ENCODE peak calls at places on chromosomes 6 and 20, in five cellular contexts. A is IMR-90, K is mesenchymal stem cell, D is H1, O is neuronal stem cell. B is an unnamed sample.

GRCh38 chr6:13573669-13574110 is 711 bp upstream of the SIRT5 start:
- DNase-seq in D (no peak), A (peak; percentile 46), O (peak; percentile 27), K (peak; percentile 56), B (peak; percentile 63)

GRCh38 chr6:13591205-13591921 is 17.0 kb downstream of the SIRT5 start:
- DNase-seq in A (no peak), D (no peak), K (no peak), O (no peak), B (no peak)

GRCh38 chr6:18405477-18406293 is 18.5 kb downstream of the RNF144B start:
- DNase-seq in O (no peak), D (no peak), K (peak; percentile 97), A (peak; percentile 96), B (no peak)

GRCh38 chr6:24401458-24401857 is 1.3 kb upstream of the MRS2 start:
- DNase-seq in D (peak; percentile 75), O (no peak), K (no peak), A (no peak), B (peak; percentile 74)

GRCh38 chr6:150723857-150724256 is 124.2 kb downstream of the PLEKHG1 start:
- DNase-seq in K (no peak), A (no peak), O (no peak), D (no peak), B (no peak)

GRCh38 chr20:10622657-10623418 is 51.0 kb downstream of the JAG1 start:
- DNase-seq in A (peak; percentile 72), O (no peak), K (peak; percentile 94), D (no peak), B (peak; percentile 70)

GRCh38 chr6:30091577-30092381 is 16.2 kb upstream of the RNF39 start:
- DNase-seq in O (no peak), K (peak; percentile 69), D (no peak), A (peak; percentile 59), B (peak; percentile 78)

GRCh38 chr6:78231002-78231401 is 578.2 kb downstream of the MEI4 start:
- DNase-seq in O (no peak), A (no peak), K (no peak), D (no peak), B (no peak)

GRCh38 chr6:5462856-5463255 is 201.5 kb downstream of the FARS2 start:
- DNase-seq in K (no peak), O (no peak), A (no peak), D (no peak), B (no peak)

DNA sequence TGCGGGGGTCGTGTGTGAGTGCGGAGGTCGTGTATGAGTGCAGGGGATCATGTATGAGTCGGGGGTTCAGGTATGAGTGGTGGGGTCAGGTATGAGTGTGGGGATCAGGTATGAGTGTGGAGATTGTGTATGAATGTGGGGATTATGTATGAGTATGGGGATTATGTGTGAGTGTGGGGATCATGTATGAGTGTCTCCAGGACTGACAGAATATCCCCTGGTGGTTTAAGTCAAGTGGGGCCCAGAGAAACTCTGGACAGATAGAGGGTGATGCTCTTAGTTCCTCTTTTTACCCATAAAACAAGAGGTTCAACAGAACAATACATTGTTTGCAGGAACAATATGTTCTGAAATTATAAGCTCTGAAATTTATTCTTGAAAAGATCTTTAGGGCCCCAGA is 131.9 kb downstream of the UST start:
- DNase-seq in O (no peak), D (no peak), A (no peak), K (no peak), B (no peak)
- H4K91ac ChIP-seq in O (no peak overlapping the region), D (no peak overlapping the region), A (no peak overlapping the region), K (no peak overlapping the region), B (no peak overlapping the region)

DNA sequence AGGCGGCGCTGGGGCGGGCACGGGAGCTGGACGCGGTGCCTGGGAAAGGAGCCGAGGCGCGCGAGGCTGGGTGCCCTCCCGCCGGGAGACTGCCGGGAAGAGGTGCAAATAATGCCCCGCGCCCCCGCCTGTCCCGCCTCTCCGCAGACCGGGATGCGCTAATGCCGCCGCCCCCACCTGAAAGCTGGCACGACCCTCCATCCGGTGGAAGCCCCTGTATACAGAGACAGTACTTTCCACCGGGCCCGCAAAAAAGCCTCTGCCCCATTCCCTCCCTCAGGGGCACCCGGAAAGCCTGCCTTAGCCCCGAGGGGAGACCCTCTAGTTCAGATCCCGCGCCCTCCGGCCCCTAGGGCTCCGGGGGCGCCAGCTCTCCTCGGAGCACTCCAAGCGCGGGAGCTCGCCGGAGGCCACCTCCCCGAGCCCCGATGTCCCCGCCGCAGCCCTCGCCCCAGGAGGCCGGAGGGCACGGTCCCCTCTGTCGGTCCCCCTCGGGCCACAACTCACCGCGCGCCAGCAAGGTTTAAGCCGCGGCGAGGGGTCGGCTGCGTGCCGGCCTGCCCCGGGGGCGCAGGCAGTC is 1.2 kb downstream of the GRM4 start:
- DNase-seq in A (no peak), D (no peak), K (peak; percentile 3), O (no peak), B (no peak)
- H3K4me3 ChIP-seq in A (no peak overlapping the region), D (peak overlapping the region; percentile 77), K (peak overlapping the region; percentile 45), O (peak overlapping the region; percentile 77), B (no peak overlapping the region)

GRCh38 chr6:42452171-42453026 is 673 bp upstream of the TRERF1 start:
- DNase-seq in D (no peak), A (peak; percentile 76), K (peak; percentile 88), O (peak; percentile 80), B (peak; percentile 47)

GRCh38 chr6:42454428-42454791 is 2.7 kb upstream of the TRERF1 start:
- DNase-seq in K (peak; percentile 38), O (peak; percentile 33), A (no peak), D (no peak), B (peak; percentile 20)

GRCh38 chr6:42453027-42453648 is 1.4 kb upstream of the TRERF1 start:
- DNase-seq in O (peak; percentile 92), D (no peak), K (peak; percentile 93), A (peak; percentile 90), B (peak; percentile 67)

GRCh38 chr6:42451595-42452170 is at the start of gene TRERF1:
- DNase-seq in K (peak; percentile 90), D (no peak), A (peak; percentile 81), O (peak; percentile 83), B (no peak)

DNA sequence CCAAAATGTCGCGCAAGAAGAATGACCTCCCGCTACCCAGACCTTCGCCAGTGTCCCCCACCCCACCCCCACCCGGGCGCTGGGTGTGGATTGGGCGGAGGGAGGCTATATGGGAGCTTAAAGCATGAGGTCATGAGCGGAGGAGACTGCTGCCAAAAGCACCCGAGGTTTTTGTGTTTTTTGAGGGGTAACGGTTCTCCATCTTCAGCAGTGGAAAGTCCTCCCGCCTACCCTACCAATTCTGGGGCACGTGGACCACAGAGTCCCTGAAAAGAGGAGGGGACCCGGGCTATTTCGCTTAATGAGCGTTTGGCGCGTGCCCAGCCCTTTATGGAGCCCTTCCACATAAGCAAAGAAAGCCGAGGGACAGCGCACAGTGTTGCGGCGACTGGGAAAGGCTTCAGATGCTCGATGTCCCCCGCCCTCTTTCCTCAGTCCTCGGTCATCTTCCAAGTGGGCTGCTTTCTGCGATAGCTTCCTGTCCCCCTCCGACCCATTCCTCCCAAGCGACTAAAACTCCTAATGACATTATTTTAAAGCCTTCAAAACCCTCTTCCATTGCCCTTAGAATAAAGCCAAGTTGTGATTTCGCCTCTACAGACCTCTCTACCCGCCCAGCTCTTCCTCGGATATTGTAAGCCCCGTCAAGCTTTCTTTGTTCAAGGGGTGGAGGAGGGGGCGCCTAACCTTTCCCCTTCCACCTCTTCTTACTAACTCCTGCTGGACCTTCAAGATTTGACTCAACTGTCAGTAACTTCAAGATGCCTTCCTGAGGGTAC is 2.1 kb upstream of the TRERF1 start:
- DNase-seq in A (peak; percentile 39), K (peak; percentile 72), O (peak; percentile 66), D (no peak), B (no peak)
- H4K8ac ChIP-seq in A (peak overlapping the region; percentile 94), K (peak overlapping the region; percentile 73), O (no peak overlapping the region), D (peak overlapping the region; percentile 36), B (peak overlapping the region; percentile 76)

GRCh38 chr6:157527471-157527907 is 146.5 kb downstream of the ZDHHC14 start:
- DNase-seq in A (peak; percentile 23), D (no peak), K (peak; percentile 54), O (no peak), B (no peak)
- H4K91ac ChIP-seq in A (no peak overlapping the region), D (no peak overlapping the region), K (no peak overlapping the region), O (no peak overlapping the region), B (no peak overlapping the region)

GRCh38 chr6:1802495-1803395 is 193.0 kb downstream of the FOXC1 start:
- DNase-seq in O (no peak), K (no peak), D (no peak), A (no peak), B (no peak)
- H3K4me3 ChIP-seq in O (no peak overlapping the region), K (no peak overlapping the region), D (no peak overlapping the region), A (no peak overlapping the region), B (no peak overlapping the region)

GRCh38 chr6:39731565-39731964 is 6.4 kb upstream of the KIF6 start:
- DNase-seq in O (no peak), K (no peak), A (no peak), D (no peak), B (no peak)

GRCh38 chr6:39724787-39725631 is at the start of gene KIF6:
- DNase-seq in O (peak; percentile 93), A (peak; percentile 73), K (peak; percentile 89), D (peak; percentile 89), B (peak; percentile 95)

GRCh38 chr6:39729945-39730344 is 4.7 kb upstream of the KIF6 start:
- DNase-seq in D (no peak), O (no peak), A (no peak), K (no peak), B (no peak)

DNA sequence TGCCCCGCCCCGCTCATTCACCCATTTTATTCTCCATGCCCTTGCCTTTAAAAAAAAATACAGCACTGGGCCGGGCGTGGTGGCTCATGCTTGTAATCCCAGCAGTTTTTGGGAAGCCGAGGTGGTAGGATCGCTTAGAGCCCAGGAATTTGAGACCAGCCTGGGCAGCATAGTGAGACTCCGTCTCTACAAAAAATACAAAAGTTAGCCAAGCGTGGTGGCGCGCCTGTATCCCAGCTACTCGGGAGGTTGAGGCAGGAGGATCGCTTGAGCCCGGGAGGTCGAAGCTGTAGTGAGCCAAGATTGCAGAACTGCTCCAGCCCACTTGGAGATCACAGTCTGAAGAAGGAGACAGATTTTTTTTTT is 407 bp upstream of the KIF6 start:
- DNase-seq in K (no peak), D (no peak), O (no peak), A (no peak), B (no peak)
- H4K8ac ChIP-seq in K (peak overlapping the region; percentile 99), D (no peak overlapping the region), O (no peak overlapping the region), A (peak overlapping the region; percentile 47), B (peak overlapping the region; percentile 94)

B was measured in trophoblast cell.